ENCODE peak calls at places on chromosomes 12 and 14, in five cellular contexts. F is HuH-7, J is COR-L47, U is transverse colon, E is MCF 10A. I is an unnamed sample.

GRCh38 chr12:118946256-118946655 is 35.1 kb upstream of the SRRM4 start:
- DNase-seq in F (no peak), J (no peak), U (no peak), E (no peak), I (no peak)

GRCh38 chr14:92105073-92105844 is 1.1 kb downstream of the ATXN3 start:
- DNase-seq in F (no peak), J (no peak), U (no peak), E (peak; percentile 54), I (no peak)

GRCh38 chr12:48198619-48198973 is 4.5 kb downstream of the OR10AD1 start:
- DNase-seq in F (no peak), J (no peak), U (peak; percentile 31), E (no peak), I (no peak)

GRCh38 chr12:15446798-15447197 is 124.5 kb downstream of the PTPRO start:
- DNase-seq in F (no peak), J (no peak), U (no peak), E (peak; percentile 96), I (peak; percentile 81)

GRCh38 chr12:109951751-109952150 is 44.4 kb downstream of the GIT2 start:
- DNase-seq in F (no peak), J (no peak), U (no peak), E (peak; percentile 67), I (peak; percentile 96)

GRCh38 chr14:21072102-21072501 is 2.0 kb downstream of the ARHGEF40 start:
- DNase-seq in F (peak; percentile 43), J (no peak), U (no peak), E (peak; percentile 36), I (peak; percentile 68)

GRCh38 chr12:27975222-27976136 is 2.9 kb upstream of the PTHLH start:
- DNase-seq in F (peak; percentile 64), J (no peak), U (no peak), E (no peak), I (peak; percentile 81)

GRCh38 chr14:83734431-83734830 is 1795.5 kb upstream of the FLRT2 start:
- DNase-seq in F (no peak), J (no peak), U (no peak), E (no peak), I (no peak)

GRCh38 chr12:110540048-110540447 is 37.9 kb downstream of the RAD9B start:
- DNase-seq in F (no peak), J (no peak), U (no peak), E (peak; percentile 30), I (no peak)

GRCh38 chr14:79967001-79967400 is 244.3 kb downstream of the DIO2 start:
- DNase-seq in F (no peak), J (no peak), U (no peak), E (no peak), I (no peak)

GRCh38 chr14:94562941-94563883 is 2.0 kb downstream of the SERPINA4 start:
- DNase-seq in F (no peak), J (no peak), U (no peak), E (no peak), I (no peak)

GRCh38 chr12:15987696-15988095 is 76.6 kb downstream of the DERA start:
- DNase-seq in F (no peak), J (no peak), U (no peak), E (no peak), I (no peak)

GRCh38 chr12:86914716-86915115 is 658.5 kb upstream of the MGAT4C start:
- DNase-seq in F (peak; percentile 45), J (peak; percentile 22), U (no peak), E (peak; percentile 70), I (peak; percentile 5)

GRCh38 chr12:121494093-121494787 is 86.6 kb downstream of the KDM2B start:
- DNase-seq in F (peak; percentile 40), J (no peak), U (peak; percentile 44), E (peak; percentile 51), I (peak; percentile 46)

GRCh38 chr12:22286569-22286968 is 47.9 kb downstream of the ST8SIA1 start:
- DNase-seq in F (no peak), J (no peak), U (no peak), E (no peak), I (peak; percentile 63)

GRCh38 chr12:104137175-104137901 is 672 bp downstream of the NFYB start:
- DNase-seq in F (no peak), J (peak; percentile 16), U (peak; percentile 42), E (peak; percentile 38), I (peak; percentile 69)

GRCh38 chr12:128509170-128509569 is 242.2 kb downstream of the TMEM132C start:
- DNase-seq in F (no peak), J (no peak), U (no peak), E (no peak), I (no peak)

I was measured in Daoy.